ENCODE peak calls at places on chromosomes 5 and 9, in four cellular contexts. One of them, this sample, is unnamed. For H3K4me1 and H3K9me3, the result is how much of the 10 kb centered on the place peaks cover.

GRCh38 chr9:133149130-133150015 is 14.3 kb downstream of the GBGT1 start:
- DNase-seq in PC-9: peak
- DNase-seq in tibial artery: peak
- DNase-seq in astrocyte: peak
- DNase-seq in this sample: peak

GRCh38 chr5:65512170-65512937 is 30.6 kb upstream of the ADAMTS6 start:
- DNase-seq in PC-9: no peak
- DNase-seq in astrocyte: peak
- DNase-seq in tibial artery: no peak
- DNase-seq in this sample: peak

GRCh38 chr9:38181216-38181615 is 112.2 kb upstream of the SHB start:
- DNase-seq in astrocyte: no peak
- DNase-seq in PC-9: no peak
- DNase-seq in tibial artery: no peak
- DNase-seq in this sample: no peak

GRCh38 chr9:129406278-129407225 is 214.3 kb downstream of the C9orf50 start:
- DNase-seq in PC-9: peak
- DNase-seq in tibial artery: no peak
- DNase-seq in astrocyte: no peak
- DNase-seq in this sample: no peak

GRCh38 chr9:133142657-133143592 is 20.8 kb downstream of the GBGT1 start:
- DNase-seq in PC-9: no peak
- DNase-seq in astrocyte: no peak
- DNase-seq in tibial artery: no peak
- DNase-seq in this sample: peak

GRCh38 chr5:66407739-66408138 is 188.5 kb upstream of the MAST4 start:
- DNase-seq in tibial artery: no peak
- DNase-seq in astrocyte: no peak
- DNase-seq in PC-9: no peak
- DNase-seq in this sample: no peak

GRCh38 chr9:100092066-100092465 is 6.7 kb downstream of the ERP44 start:
- DNase-seq in astrocyte: no peak
- DNase-seq in tibial artery: no peak
- DNase-seq in PC-9: no peak
- DNase-seq in this sample: no peak

GRCh38 chr5:34854459-34855174 is 15.7 kb downstream of the TTC23L start:
- DNase-seq in tibial artery: no peak
- DNase-seq in PC-9: no peak
- DNase-seq in astrocyte: peak
- DNase-seq in this sample: no peak

GRCh38 chr5:10528827-10529226 is 35.0 kb upstream of the ANKRD33B start:
- DNase-seq in tibial artery: no peak
- DNase-seq in PC-9: no peak
- DNase-seq in astrocyte: no peak
- DNase-seq in this sample: no peak

GRCh38 chr5:115842089-115842881 is 550 bp downstream of the AP3S1 start:
- DNase-seq in PC-9: no peak
- DNase-seq in astrocyte: peak
- DNase-seq in tibial artery: peak
- DNase-seq in this sample: peak

GRCh38 chr5:55865831-55866230 is 14.7 kb downstream of the IL31RA start:
- DNase-seq in astrocyte: peak
- DNase-seq in tibial artery: no peak
- DNase-seq in PC-9: no peak
- DNase-seq in this sample: no peak

GRCh38 chr5:1536298-1537165 is 12.8 kb upstream of the LPCAT1 start:
- DNase-seq in astrocyte: no peak
- DNase-seq in PC-9: no peak
- DNase-seq in tibial artery: peak
- DNase-seq in this sample: peak

GRCh38 chr9:137485343-137486140 is 26.4 kb upstream of the NSMF start:
- DNase-seq in tibial artery: no peak
- DNase-seq in astrocyte: no peak
- DNase-seq in PC-9: no peak
- DNase-seq in this sample: no peak

GRCh38 chr9:27179245-27179870 is 70.3 kb downstream of the TEK start:
- DNase-seq in tibial artery: no peak
- DNase-seq in astrocyte: peak
- DNase-seq in PC-9: no peak
- DNase-seq in this sample: no peak

GRCh38 chr9:107039546-107039945 is 176.6 kb downstream of the ZNF462 start:
- DNase-seq in tibial artery: no peak
- DNase-seq in PC-9: no peak
- DNase-seq in astrocyte: peak
- DNase-seq in this sample: no peak

GRCh38 chr9:18778846-18779245 is 254.2 kb downstream of the SAXO1 start:
- DNase-seq in astrocyte: no peak
- DNase-seq in tibial artery: no peak
- DNase-seq in PC-9: no peak
- DNase-seq in this sample: no peak

GRCh38 chr9:85425153-85425611 is 316.6 kb downstream of the AGTPBP1 start:
- DNase-seq in tibial artery: peak
- DNase-seq in astrocyte: no peak
- DNase-seq in PC-9: no peak
- DNase-seq in this sample: no peak

GRCh38 chr9:22035591-22036011 is 26.5 kb upstream of the CDKN2B start:
- DNase-seq in astrocyte: peak
- DNase-seq in tibial artery: no peak
- DNase-seq in PC-9: no peak
- DNase-seq in this sample: no peak

GRCh38 chr5:2991884-2992283 is 240.4 kb upstream of the IRX2 start:
- DNase-seq in astrocyte: no peak
- DNase-seq in tibial artery: no peak
- DNase-seq in PC-9: no peak
- DNase-seq in this sample: no peak

GRCh38 chr9:4559238-4560182 is 69.2 kb downstream of the SLC1A1 start:
- DNase-seq in PC-9: no peak
- DNase-seq in astrocyte: no peak
- DNase-seq in tibial artery: no peak
- DNase-seq in this sample: no peak

GRCh38 chr5:75545131-75545530 is 33.4 kb downstream of the POLK start:
- DNase-seq in tibial artery: no peak
- DNase-seq in PC-9: no peak
- DNase-seq in astrocyte: no peak
- DNase-seq in this sample: no peak

GRCh38 chr9:81389569-81389993 is 299.8 kb downstream of the TLE1 start:
- DNase-seq in PC-9: peak
- DNase-seq in tibial artery: peak
- DNase-seq in astrocyte: peak
- DNase-seq in this sample: no peak

GRCh38 chr5:112931473-112931872 is 9.4 kb upstream of the REEP5 start:
- DNase-seq in astrocyte: peak
- DNase-seq in PC-9: no peak
- DNase-seq in tibial artery: no peak
- DNase-seq in this sample: no peak

GRCh38 chr5:16304846-16305245 is 125.3 kb upstream of the MARCHF11 start:
- DNase-seq in tibial artery: no peak
- DNase-seq in PC-9: no peak
- DNase-seq in astrocyte: peak
- DNase-seq in this sample: no peak

GRCh38 chr5:2741946-2742345 is 9.5 kb downstream of the IRX2 start:
- DNase-seq in PC-9: no peak
- DNase-seq in astrocyte: no peak
- DNase-seq in tibial artery: no peak
- DNase-seq in this sample: no peak

GRCh38 chr5:72681781-72682180 is 134.7 kb upstream of the TNPO1 start:
- DNase-seq in astrocyte: no peak
- DNase-seq in PC-9: no peak
- DNase-seq in tibial artery: no peak
- DNase-seq in this sample: no peak

GRCh38 chr5:78574157-78574673 is 74.4 kb downstream of the LHFPL2 start:
- DNase-seq in tibial artery: no peak
- DNase-seq in PC-9: no peak
- DNase-seq in astrocyte: no peak
- DNase-seq in this sample: no peak

GRCh38 chr9:26746357-26747072 is 146.1 kb downstream of the CAAP1 start:
- DNase-seq in astrocyte: peak
- DNase-seq in tibial artery: no peak
- DNase-seq in PC-9: peak
- DNase-seq in this sample: no peak

GRCh38 chr5:56683281-56683680 is 132.1 kb upstream of the MAP3K1 start:
- DNase-seq in PC-9: no peak
- DNase-seq in astrocyte: no peak
- DNase-seq in tibial artery: no peak
- DNase-seq in this sample: no peak

GRCh38 chr9:101050650-101051049 is 22.1 kb downstream of the PLPPR1 start:
- DNase-seq in tibial artery: no peak
- DNase-seq in astrocyte: no peak
- DNase-seq in PC-9: no peak
- DNase-seq in this sample: no peak

GRCh38 chr5:137563646-137564474 is 64.7 kb upstream of the SPOCK1 start:
- DNase-seq in astrocyte: peak
- DNase-seq in tibial artery: no peak
- DNase-seq in PC-9: no peak
- DNase-seq in this sample: no peak

GRCh38 chr9:100561256-100561655 is 16.6 kb upstream of the CAVIN4 start:
- DNase-seq in astrocyte: peak
- DNase-seq in tibial artery: no peak
- DNase-seq in PC-9: no peak
- DNase-seq in this sample: no peak

GRCh38 chr9:127569819-127570401 is 42.2 kb upstream of the STXBP1 start:
- DNase-seq in astrocyte: no peak
- DNase-seq in tibial artery: no peak
- DNase-seq in PC-9: peak
- DNase-seq in this sample: peak
- H3K27ac ChIP-seq in astrocyte: peak
- H3K27ac ChIP-seq in tibial artery: peak
- H3K27ac ChIP-seq in PC-9: peak
- H3K27ac ChIP-seq in this sample: peak

DNA sequence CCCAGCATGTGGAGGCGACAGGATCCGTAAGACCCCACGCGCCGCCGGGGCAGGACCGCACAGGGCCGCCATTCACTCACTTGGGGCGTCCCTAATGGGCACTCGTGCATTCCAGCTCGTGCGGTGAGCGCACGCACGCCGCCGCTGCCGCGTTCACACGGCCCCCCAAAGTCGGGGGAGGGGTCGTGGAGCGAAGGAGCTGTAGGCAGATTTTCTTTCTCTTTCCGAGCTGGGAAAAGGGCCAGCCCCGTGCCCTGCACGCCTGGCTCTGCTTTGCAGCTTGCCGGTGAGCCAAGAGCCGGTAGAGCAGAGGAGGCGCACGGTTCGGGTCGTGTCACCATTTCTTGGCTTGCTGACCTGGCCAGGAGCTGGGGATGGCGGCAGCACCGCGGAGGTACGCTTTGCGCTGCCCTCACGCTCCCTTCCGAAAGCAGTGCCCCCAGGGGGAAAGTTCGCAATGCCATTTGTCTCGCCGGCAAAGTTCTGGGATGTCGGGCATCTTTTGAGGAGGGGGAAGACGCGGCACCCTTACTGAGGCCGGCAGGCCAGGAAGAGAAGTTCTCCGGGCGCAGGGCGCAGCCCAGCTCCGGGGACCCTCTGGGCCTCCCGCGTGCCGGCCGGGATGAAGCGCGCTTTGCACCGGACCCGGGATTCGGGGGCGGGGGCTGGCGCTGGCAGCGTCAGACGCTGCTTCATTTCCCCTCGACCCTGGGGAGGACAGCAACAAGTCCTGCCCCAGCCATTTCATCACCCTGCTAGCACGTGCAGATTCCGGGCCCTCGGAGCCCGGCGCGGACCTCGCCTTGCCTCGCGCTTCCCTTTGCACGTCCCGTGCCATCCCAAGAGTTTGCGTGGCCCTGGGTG is 898 bp downstream of the STC2 start:
- DNase-seq in PC-9: no peak
- DNase-seq in astrocyte: peak
- DNase-seq in tibial artery: no peak
- DNase-seq in this sample: no peak
- H3K4me1 ChIP-seq in PC-9: under half
- H3K4me1 ChIP-seq in astrocyte: half or more
- H3K4me1 ChIP-seq in tibial artery: under half
- H3K4me1 ChIP-seq in this sample: under half

DNA sequence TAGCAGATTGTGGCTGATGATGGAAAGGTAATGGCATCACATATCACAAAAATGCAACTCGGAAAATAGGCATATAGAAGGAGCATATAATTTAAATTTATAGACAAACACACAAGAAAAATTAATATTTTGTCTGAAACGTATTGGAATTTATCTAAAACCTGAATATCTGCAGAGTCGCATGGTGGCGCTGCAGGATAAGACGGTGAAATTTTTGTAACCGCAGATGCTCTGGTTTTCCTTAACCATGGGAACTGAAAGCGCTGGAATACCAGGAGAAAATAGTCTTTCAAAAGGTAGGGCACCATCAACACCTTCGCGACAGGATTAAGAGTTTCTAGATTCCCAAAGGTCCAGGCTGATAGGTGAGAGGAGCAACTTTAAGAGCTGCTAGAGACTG is 11.0 kb downstream of the PCDHB14 start:
- DNase-seq in PC-9: no peak
- DNase-seq in astrocyte: no peak
- DNase-seq in tibial artery: no peak
- DNase-seq in this sample: no peak
- H3K9me3 ChIP-seq in PC-9: under half
- H3K9me3 ChIP-seq in astrocyte: under half
- H3K9me3 ChIP-seq in tibial artery: half or more
- H3K9me3 ChIP-seq in this sample: under half

GRCh38 chr5:37197340-37198050 is 51.7 kb downstream of the CPLANE1 start:
- DNase-seq in astrocyte: no peak
- DNase-seq in PC-9: no peak
- DNase-seq in tibial artery: no peak
- DNase-seq in this sample: peak
- H3K27ac ChIP-seq in astrocyte: no peak
- H3K27ac ChIP-seq in PC-9: no peak
- H3K27ac ChIP-seq in tibial artery: no peak
- H3K27ac ChIP-seq in this sample: peak

GRCh38 chr5:132221781-132222648 is 5.6 kb downstream of the P4HA2 start:
- DNase-seq in astrocyte: peak
- DNase-seq in tibial artery: peak
- DNase-seq in PC-9: no peak
- DNase-seq in this sample: no peak

GRCh38 chr5:132225165-132226032 is 2.3 kb downstream of the P4HA2 start:
- DNase-seq in astrocyte: peak
- DNase-seq in PC-9: no peak
- DNase-seq in tibial artery: peak
- DNase-seq in this sample: peak

GRCh38 chr5:132224721-132225120 is 2.9 kb downstream of the P4HA2 start:
- DNase-seq in astrocyte: peak
- DNase-seq in PC-9: no peak
- DNase-seq in tibial artery: no peak
- DNase-seq in this sample: no peak

GRCh38 chr5:132222649-132223038 is 5.0 kb downstream of the P4HA2 start:
- DNase-seq in PC-9: no peak
- DNase-seq in tibial artery: no peak
- DNase-seq in astrocyte: no peak
- DNase-seq in this sample: no peak

DNA sequence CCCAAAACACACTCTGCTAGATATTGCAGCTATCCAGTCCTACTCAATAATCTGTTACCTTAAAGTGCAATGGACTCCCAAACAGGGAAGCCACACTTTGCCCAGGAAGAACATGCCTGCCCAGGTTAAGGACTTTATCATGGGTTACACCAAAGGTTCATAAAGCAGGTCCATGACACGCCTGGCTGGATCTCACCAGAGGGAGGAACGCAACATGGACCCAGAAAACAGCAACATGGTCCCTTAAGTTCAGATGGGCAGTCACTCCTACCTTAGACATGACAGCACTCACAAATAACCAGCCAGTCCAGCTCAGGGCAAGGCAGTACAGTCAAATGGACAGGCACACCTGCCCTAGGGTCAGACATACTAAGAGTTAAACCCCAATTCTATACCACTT is 3.8 kb downstream of the P4HA2 start:
- DNase-seq in astrocyte: no peak
- DNase-seq in tibial artery: no peak
- DNase-seq in PC-9: no peak
- DNase-seq in this sample: no peak
- H3K4me1 ChIP-seq in astrocyte: under half
- H3K4me1 ChIP-seq in tibial artery: under half
- H3K4me1 ChIP-seq in PC-9: under half
- H3K4me1 ChIP-seq in this sample: under half

This sample was measured in CD4-positive, CD25-positive, alpha-beta regulatory T cell.